ENCODE peak calls at places on chromosome 12, in five cellular contexts. V is Karpas-422; Y is stimulated activated CD4-positive, alpha-beta T cell treated with anti-CD3 and anti-CD28 coated beads, Interleukin-12 subunit alpha, Interleukin-12 subunit beta, amount 100 ng/mL, for 4 hours; P is GM23248; R is GM20000. B is an unnamed sample.

GRCh38 chr12:88753074-88753473 is 172.8 kb upstream of the KITLG start:
- DNase-seq in P (peak; percentile 78), V (no peak), R (no peak), Y (no peak), B (no peak)

GRCh38 chr12:49264466-49264872 is 413 bp upstream of the TUBA1C start:
- DNase-seq in V (peak; percentile 69), Y (peak; percentile 53), P (peak; percentile 70), R (peak; percentile 80), B (no peak)

GRCh38 chr12:6272300-6273208 is 37.9 kb upstream of the PLEKHG6 start:
- DNase-seq in P (no peak), V (no peak), Y (no peak), R (no peak), B (no peak)

GRCh38 chr12:19196959-19197630 is 67.6 kb downstream of the PLEKHA5 start:
- DNase-seq in V (peak; percentile 74), R (no peak), Y (no peak), P (no peak), B (no peak)

GRCh38 chr12:113932411-113933196 is 33.5 kb downstream of the RBM19 start:
- DNase-seq in P (peak; percentile 14), R (no peak), Y (no peak), V (no peak), B (no peak)

GRCh38 chr12:22981711-22982110 is 356.7 kb downstream of the ETNK1 start:
- DNase-seq in R (no peak), P (peak; percentile 39), V (no peak), Y (no peak), B (peak; percentile 51)

GRCh38 chr12:79591988-79592387 is 98.8 kb downstream of the PAWR start:
- DNase-seq in Y (no peak), V (no peak), R (no peak), P (peak; percentile 9), B (no peak)

GRCh38 chr12:48794870-48795269 is 6.0 kb upstream of the ADCY6 start:
- DNase-seq in P (peak; percentile 56), Y (no peak), R (no peak), V (peak; percentile 55), B (no peak)

GRCh38 chr12:67797316-67797741 is 148.8 kb downstream of the DYRK2 start:
- DNase-seq in V (no peak), P (peak; percentile 29), Y (no peak), R (no peak), B (peak; percentile 20)

GRCh38 chr12:76033116-76034001 is 1.8 kb upstream of the PHLDA1 start:
- DNase-seq in P (peak; percentile 51), Y (no peak), V (no peak), R (no peak), B (no peak)

B was measured in NCI-H446 treated with DMSO at 0.1 percent for 48 hours.